ENCODE peak calls at places on chromosomes 12 and 14, in six cellular contexts. I, M, H, Z, N and B are unnamed samples.

GRCh38 chr12:92603741-92604432 is 98.9 kb upstream of the PLEKHG7 start:
- DNase-seq in N (no peak), H (no peak), Z (no peak), I (no peak), M (no peak), B (peak)

GRCh38 chr14:57692671-57693070 is 173.2 kb downstream of the SLC35F4 start:
- DNase-seq in Z (no peak), M (peak), N (no peak), H (no peak), I (no peak), B (peak)

GRCh38 chr14:72692678-72693077 is 201.2 kb downstream of the DPF3 start:
- DNase-seq in M (no peak), Z (peak), I (no peak), N (no peak), H (no peak), B (peak)

GRCh38 chr14:67068246-67068645 is 121.0 kb upstream of the GARIN2 start:
- DNase-seq in I (no peak), Z (no peak), N (no peak), H (no peak), M (no peak), B (no peak)

GRCh38 chr14:63594455-63595372 is 47.0 kb downstream of the WDR89 start:
- DNase-seq in I (no peak), Z (no peak), M (no peak), N (no peak), H (peak), B (no peak)

GRCh38 chr14:44446965-44447364 is 60.1 kb downstream of the FSCB start:
- DNase-seq in N (no peak), H (no peak), I (no peak), Z (no peak), M (no peak), B (no peak)

GRCh38 chr12:90028620-90029051 is 320.0 kb upstream of the ATP2B1 start:
- DNase-seq in Z (no peak), N (no peak), I (no peak), H (no peak), M (no peak), B (no peak)

GRCh38 chr14:21997300-21997699 is 323.7 kb upstream of the OR4E1 start:
- DNase-seq in I (no peak), N (no peak), M (peak), Z (peak), H (no peak), B (peak)

GRCh38 chr14:103140316-103141109 is 17.3 kb downstream of the TNFAIP2 start:
- DNase-seq in N (peak), I (no peak), H (no peak), Z (peak), M (peak), B (peak)

GRCh38 chr12:51071663-51072062 is 11.7 kb downstream of the CSRNP2 start:
- DNase-seq in M (peak), Z (no peak), I (no peak), H (no peak), N (no peak), B (no peak)

GRCh38 chr12:133129368-133130037 is 571 bp downstream of the ZNF891 start:
- DNase-seq in H (peak), N (no peak), Z (peak), M (peak), I (no peak), B (no peak)

GRCh38 chr12:65922077-65922476 is 97.8 kb downstream of the HMGA2 start:
- DNase-seq in I (no peak), Z (no peak), N (no peak), M (no peak), H (no peak), B (no peak)

GRCh38 chr12:29702972-29703371 is 80.8 kb downstream of the TMTC1 start:
- DNase-seq in M (no peak), H (no peak), I (no peak), N (no peak), Z (no peak), B (no peak)

GRCh38 chr12:115794659-115795081 is 482.8 kb downstream of the MED13L start:
- DNase-seq in M (peak), Z (peak), I (no peak), N (no peak), H (no peak), B (no peak)

GRCh38 chr12:104376650-104377506 is 73.3 kb downstream of the EID3 start:
- DNase-seq in H (no peak), M (no peak), N (no peak), Z (no peak), I (no peak), B (no peak)

GRCh38 chr12:124426594-124427550 is 132.0 kb downstream of the RFLNA start:
- DNase-seq in Z (no peak), M (no peak), I (no peak), H (no peak), N (no peak), B (no peak)

GRCh38 chr14:103847439-103847953 is at the start of gene PPP1R13B:
- DNase-seq in I (peak), N (peak), M (peak), H (peak), Z (peak), B (peak)

GRCh38 chr14:74799765-74800164 is 36.6 kb downstream of the YLPM1 start:
- DNase-seq in M (no peak), N (no peak), I (no peak), H (no peak), Z (no peak), B (no peak)

GRCh38 chr12:1539135-1539534 is 55.2 kb downstream of the FBXL14 start:
- DNase-seq in M (no peak), I (no peak), H (no peak), Z (no peak), N (no peak), B (no peak)

GRCh38 chr14:44846232-44846824 is 115.4 kb downstream of the KLHL28 start:
- DNase-seq in Z (no peak), I (no peak), M (peak), H (no peak), N (no peak), B (peak)

GRCh38 chr12:57418255-57418654 is 12.6 kb downstream of the R3HDM2 start:
- DNase-seq in Z (peak), N (no peak), H (no peak), I (no peak), M (no peak), B (no peak)

GRCh38 chr14:99329711-99330315 is 57.8 kb upstream of the BCL11B start:
- DNase-seq in I (no peak), N (no peak), M (no peak), Z (peak), H (no peak), B (no peak)

GRCh38 chr12:11943919-11944318 is 126.8 kb upstream of the BCL2L14 start:
- DNase-seq in N (no peak), Z (no peak), M (no peak), H (no peak), I (no peak), B (no peak)

GRCh38 chr14:31360919-31361662 is 59.3 kb downstream of the HEATR5A start:
- DNase-seq in Z (no peak), H (no peak), I (no peak), N (no peak), M (no peak), B (no peak)

GRCh38 chr14:103641181-103641580 is 12.2 kb downstream of the KLC1 start:
- DNase-seq in H (no peak), M (no peak), I (no peak), N (no peak), Z (no peak), B (no peak)

GRCh38 chr12:51262758-51263177 is 7.4 kb downstream of the SMAGP start:
- DNase-seq in Z (peak), I (no peak), N (peak), M (no peak), H (no peak), B (peak)

GRCh38 chr12:89775336-89776005 is 66.8 kb upstream of the ATP2B1 start:
- DNase-seq in Z (no peak), I (no peak), M (no peak), H (no peak), N (no peak), B (no peak)

GRCh38 chr12:106493531-106493930 is 89.3 kb upstream of the RFX4 start:
- DNase-seq in N (no peak), I (no peak), Z (no peak), H (no peak), M (peak), B (no peak)

GRCh38 chr12:111693818-111694217 is 8.0 kb downstream of the ACAD10 start:
- DNase-seq in M (no peak), Z (no peak), N (no peak), I (no peak), H (no peak), B (no peak)

GRCh38 chr14:105629886-105630215 is 103.5 kb downstream of the TMEM121 start:
- DNase-seq in I (no peak), M (no peak), H (no peak), N (no peak), Z (no peak), B (no peak)

GRCh38 chr14:78985668-78986073 is 815.5 kb downstream of the NRXN3 start:
- DNase-seq in I (no peak), M (no peak), N (no peak), H (no peak), Z (peak), B (no peak)

GRCh38 chr14:24299255-24300191 is at the start of the genes DHRS1 and NOP9:
- DNase-seq in I (peak), M (peak), H (peak), N (peak), Z (peak), B (peak)
- TF ChIP-seq CTCF in I (no peak), M (peak), H (no peak), N (no peak), Z (no peak), B (no peak)

GRCh38 chr12:131786331-131786730 is 41.9 kb upstream of the MMP17 start:
- DNase-seq in M (no peak), Z (no peak), N (peak), H (no peak), I (no peak), B (no peak)

GRCh38 chr12:131785763-131786330 is 42.3 kb upstream of the MMP17 start:
- DNase-seq in Z (no peak), I (no peak), H (no peak), N (no peak), M (no peak), B (no peak)

GRCh38 chr12:131784909-131785762 is 43.1 kb upstream of the MMP17 start:
- DNase-seq in I (no peak), M (no peak), N (peak), H (no peak), Z (no peak), B (no peak)

GRCh38 chr12:131788070-131788469 is 40.1 kb upstream of the MMP17 start:
- DNase-seq in N (no peak), H (no peak), Z (no peak), I (no peak), M (no peak), B (no peak)

GRCh38 chr12:131787143-131787660 is 41.0 kb upstream of the MMP17 start:
- DNase-seq in N (peak), Z (no peak), H (no peak), I (no peak), M (no peak), B (no peak)
- TF ChIP-seq CTCF in N (no peak), Z (no peak), H (no peak), I (no peak), M (no peak), B (no peak)

GRCh38 chr14:100904307-100905019 is 941 bp upstream of the RTL1 start:
- DNase-seq in N (no peak), I (no peak), Z (peak), H (no peak), M (no peak), B (peak)

GRCh38 chr14:100907240-100907639 is 3.7 kb upstream of the RTL1 start:
- DNase-seq in I (no peak), M (no peak), Z (no peak), N (no peak), H (no peak), B (no peak)

GRCh38 chr14:100905166-100905565 is 1.6 kb upstream of the RTL1 start:
- DNase-seq in N (no peak), H (no peak), Z (peak), I (no peak), M (no peak), B (no peak)

GRCh38 chr14:100903672-100904185 is at the start of gene RTL1:
- DNase-seq in I (no peak), H (no peak), N (no peak), Z (peak), M (no peak), B (no peak)

DNA sequence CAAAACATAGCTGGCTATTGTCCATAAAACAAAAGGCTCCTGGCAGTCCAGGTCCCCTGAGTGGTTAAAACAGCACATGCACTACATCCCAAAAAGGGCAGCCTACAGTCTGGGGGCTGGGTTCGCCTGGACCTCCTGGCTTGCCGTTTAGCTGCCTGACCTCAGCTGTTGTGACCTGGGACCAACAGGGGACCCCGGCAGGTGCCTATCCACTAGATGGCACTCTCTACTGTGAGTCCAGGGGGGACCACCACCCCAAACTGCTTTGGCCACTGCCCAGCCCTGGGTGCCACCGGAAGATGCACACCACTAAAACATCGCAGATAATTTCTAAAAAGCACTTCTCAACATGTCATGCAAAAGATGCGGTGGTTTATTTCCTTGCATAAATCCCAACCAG is 2.9 kb upstream of the RTL1 start:
- DNase-seq in Z (peak), M (no peak), I (no peak), N (no peak), H (no peak), B (no peak)
- TF ChIP-seq CTCF in Z (peak), M (peak), I (no peak), N (no peak), H (no peak), B (no peak)

DNA sequence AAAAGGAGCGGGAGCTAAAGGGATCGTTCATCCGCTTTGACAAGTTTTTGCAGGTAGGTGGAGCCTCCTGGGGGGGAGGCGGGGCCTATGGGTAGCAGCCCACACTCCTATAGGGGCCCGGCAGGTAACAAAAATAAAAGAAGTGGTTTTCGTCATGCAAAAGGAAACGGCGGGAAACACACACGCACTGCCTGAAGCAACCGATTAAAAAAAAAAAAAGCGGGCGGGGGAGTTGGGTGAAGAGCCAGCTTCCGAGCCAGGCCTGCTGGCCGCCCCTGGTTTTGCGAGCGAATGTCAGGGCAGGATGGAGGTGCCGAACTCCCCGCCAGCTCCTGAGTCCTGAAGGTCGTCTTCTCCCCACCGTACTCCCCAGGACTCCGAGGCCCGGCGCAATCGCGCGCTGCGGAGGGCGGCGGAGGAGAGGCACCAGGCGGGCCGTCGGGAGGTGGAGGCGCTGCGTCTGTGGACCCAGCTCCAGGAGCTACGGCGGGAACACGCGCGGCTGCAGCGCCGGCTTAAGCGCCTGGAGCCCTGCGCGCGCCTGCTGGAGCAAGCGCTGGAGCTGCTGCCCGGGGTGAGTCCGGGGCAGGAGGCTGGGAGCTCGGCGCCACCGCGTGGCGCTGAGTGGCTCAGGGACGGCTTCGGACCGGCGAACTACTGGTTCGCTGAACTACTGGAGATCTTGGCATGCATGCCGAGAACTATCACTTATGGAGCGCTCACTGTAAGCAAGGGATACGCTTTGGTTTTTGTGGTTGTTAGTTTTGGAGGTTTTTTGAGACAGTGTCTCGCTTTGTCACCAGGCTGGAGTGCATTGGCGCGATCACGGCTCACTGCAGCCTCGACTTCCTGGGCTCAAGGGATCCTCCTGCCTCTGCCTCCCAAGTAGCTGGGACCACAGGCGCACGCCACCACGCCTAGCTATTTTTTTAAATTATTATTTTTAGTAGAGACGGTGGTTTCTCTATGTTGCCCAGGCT is 3.6 kb downstream of the CFAP73 start:
- DNase-seq in N (peak), Z (peak), I (peak), M (peak), H (peak), B (peak)
- TF ChIP-seq CTCF in N (peak), Z (peak), I (peak), M (peak), H (peak), B (peak)

DNA sequence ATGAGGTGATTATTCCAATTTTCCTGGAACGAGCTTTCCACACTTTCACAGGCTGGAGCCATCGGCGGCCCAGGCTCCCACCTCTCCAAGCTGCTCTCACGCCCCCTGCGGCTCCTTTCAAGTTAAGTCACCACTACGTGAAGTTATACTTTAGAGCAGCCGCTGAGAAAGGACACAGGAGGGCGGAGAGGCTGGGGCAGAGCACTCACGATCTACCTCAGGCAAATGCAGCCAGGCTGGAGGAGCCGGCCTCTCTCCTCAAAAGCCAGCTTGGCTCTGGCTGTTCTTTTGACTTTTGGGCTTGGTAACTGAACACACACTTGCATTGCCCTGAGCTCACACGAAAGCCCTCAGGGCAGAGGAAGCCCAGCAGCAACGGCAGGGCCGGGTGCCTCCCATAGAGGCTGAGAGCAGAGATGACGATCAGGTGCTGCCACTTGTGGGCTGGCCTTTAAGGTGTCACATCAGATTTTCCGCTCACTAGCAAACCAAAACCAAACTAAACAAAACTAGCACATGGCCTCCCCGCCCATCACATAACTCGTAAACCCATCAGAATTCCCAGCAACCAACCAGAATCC is 75.2 kb downstream of the PITPNM2 start:
- DNase-seq in H (peak), M (peak), N (no peak), Z (peak), I (peak), B (no peak)
- TF ChIP-seq CTCF in H (no peak), M (peak), N (no peak), Z (peak), I (peak), B (no peak)

DNA sequence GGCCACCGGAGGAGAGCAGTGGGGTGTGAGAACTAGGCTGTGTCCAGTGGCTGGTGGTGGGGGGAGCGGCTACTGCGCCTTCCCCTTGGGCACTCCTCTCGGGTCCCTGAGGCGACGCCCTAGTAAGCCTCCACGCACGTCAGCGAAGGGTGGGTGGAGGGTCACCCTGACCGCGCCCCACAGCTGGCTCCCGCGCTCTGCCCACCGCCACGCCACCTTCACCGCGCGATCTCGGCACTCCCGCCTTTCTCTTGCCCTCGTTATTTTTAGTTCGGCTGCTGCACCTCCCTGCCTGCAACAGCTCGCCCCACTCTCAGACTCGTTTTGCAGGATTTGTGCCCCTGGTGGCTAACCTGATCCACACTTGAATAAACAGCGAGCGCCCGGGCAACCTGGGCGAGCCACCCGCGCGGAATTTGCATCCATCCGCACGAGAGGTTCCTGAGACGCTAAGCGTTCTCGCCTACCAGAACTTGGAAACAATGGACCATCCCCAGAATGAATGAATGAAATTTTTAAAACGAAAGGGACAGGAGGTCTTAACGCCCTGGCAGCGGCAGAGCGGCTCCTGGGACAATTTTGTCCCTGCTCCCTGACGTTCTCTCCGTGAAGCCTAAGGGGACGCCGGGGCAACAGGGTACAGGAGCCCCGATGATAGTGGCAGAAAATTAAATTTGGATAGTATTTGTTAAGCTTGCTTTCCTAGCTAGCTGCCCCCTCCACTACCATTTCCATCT is 7.0 kb upstream of the BMP4 start:
- DNase-seq in I (peak), H (peak), M (no peak), Z (peak), N (peak), B (peak)
- TF ChIP-seq CTCF in I (no peak), H (no peak), M (no peak), Z (peak), N (peak), B (peak)